ENCODE peak calls at places on chromosomes 7 and 10, in seven cellular contexts. One of them, this sample, is unnamed. For H3K27me3, the result is how much of the 10 kb centered on the place peaks cover.

GRCh38 chr7:48098846-48099245 is 9.8 kb downstream of the UPP1 start:
- DNase-seq in GM23248: no peak
- DNase-seq in left ventricle myocardium inferior: no peak
- DNase-seq in Karpas-422: no peak
- DNase-seq in esophagus squamous epithelium: no peak
- DNase-seq in GM23338: no peak
- DNase-seq in IMR-90: no peak
- DNase-seq in this sample: no peak

GRCh38 chr7:17696422-17696821 is 243.9 kb downstream of the SNX13 start:
- DNase-seq in esophagus squamous epithelium: no peak
- DNase-seq in left ventricle myocardium inferior: peak
- DNase-seq in Karpas-422: no peak
- DNase-seq in GM23248: peak
- DNase-seq in GM23338: no peak
- DNase-seq in IMR-90: peak
- DNase-seq in this sample: peak

GRCh38 chr10:15627617-15628196 is 92.0 kb downstream of the ITGA8 start:
- DNase-seq in IMR-90: peak
- DNase-seq in Karpas-422: no peak
- DNase-seq in esophagus squamous epithelium: no peak
- DNase-seq in GM23248: peak
- DNase-seq in GM23338: no peak
- DNase-seq in left ventricle myocardium inferior: no peak
- DNase-seq in this sample: no peak

GRCh38 chr7:44985900-44986217 is 7.0 kb upstream of the MYO1G start:
- DNase-seq in GM23338: no peak
- DNase-seq in esophagus squamous epithelium: no peak
- DNase-seq in GM23248: no peak
- DNase-seq in left ventricle myocardium inferior: no peak
- DNase-seq in Karpas-422: no peak
- DNase-seq in IMR-90: no peak
- DNase-seq in this sample: no peak

GRCh38 chr7:34091330-34091917 is 186.1 kb downstream of the BMPER start:
- DNase-seq in Karpas-422: peak
- DNase-seq in GM23338: peak
- DNase-seq in GM23248: peak
- DNase-seq in left ventricle myocardium inferior: no peak
- DNase-seq in IMR-90: peak
- DNase-seq in esophagus squamous epithelium: no peak
- DNase-seq in this sample: no peak

GRCh38 chr10:91409069-91409868 is 875 bp upstream of the HECTD2 start:
- DNase-seq in GM23248: peak
- DNase-seq in Karpas-422: peak
- DNase-seq in esophagus squamous epithelium: peak
- DNase-seq in IMR-90: peak
- DNase-seq in GM23338: peak
- DNase-seq in left ventricle myocardium inferior: peak
- DNase-seq in this sample: peak

GRCh38 chr7:2120251-2120660 is 112.5 kb downstream of the MAD1L1 start:
- DNase-seq in GM23248: no peak
- DNase-seq in IMR-90: no peak
- DNase-seq in GM23338: no peak
- DNase-seq in Karpas-422: no peak
- DNase-seq in esophagus squamous epithelium: no peak
- DNase-seq in left ventricle myocardium inferior: no peak
- DNase-seq in this sample: no peak

GRCh38 chr7:12951397-12951801 is 264.0 kb downstream of the ARL4A start:
- DNase-seq in esophagus squamous epithelium: no peak
- DNase-seq in GM23248: peak
- DNase-seq in Karpas-422: no peak
- DNase-seq in GM23338: no peak
- DNase-seq in IMR-90: peak
- DNase-seq in left ventricle myocardium inferior: no peak
- DNase-seq in this sample: no peak

GRCh38 chr10:3282341-3282740 is 109.8 kb upstream of the PITRM1 start:
- DNase-seq in IMR-90: no peak
- DNase-seq in Karpas-422: no peak
- DNase-seq in GM23338: no peak
- DNase-seq in esophagus squamous epithelium: no peak
- DNase-seq in left ventricle myocardium inferior: no peak
- DNase-seq in GM23248: no peak
- DNase-seq in this sample: no peak

GRCh38 chr10:31581741-31582323 is 262.8 kb downstream of the ZEB1 start:
- DNase-seq in IMR-90: no peak
- DNase-seq in esophagus squamous epithelium: no peak
- DNase-seq in GM23338: no peak
- DNase-seq in Karpas-422: no peak
- DNase-seq in left ventricle myocardium inferior: no peak
- DNase-seq in GM23248: peak
- DNase-seq in this sample: no peak

GRCh38 chr10:59536151-59536550 is 173.5 kb downstream of the SLC16A9 start:
- DNase-seq in esophagus squamous epithelium: no peak
- DNase-seq in IMR-90: peak
- DNase-seq in GM23338: no peak
- DNase-seq in Karpas-422: no peak
- DNase-seq in GM23248: peak
- DNase-seq in left ventricle myocardium inferior: no peak
- DNase-seq in this sample: no peak

GRCh38 chr10:2094171-2094570 is 356.8 kb upstream of the ADARB2 start:
- DNase-seq in GM23338: no peak
- DNase-seq in IMR-90: no peak
- DNase-seq in Karpas-422: no peak
- DNase-seq in GM23248: no peak
- DNase-seq in left ventricle myocardium inferior: no peak
- DNase-seq in esophagus squamous epithelium: no peak
- DNase-seq in this sample: no peak

GRCh38 chr7:130490888-130491771 is 755 bp upstream of the MEST start:
- DNase-seq in GM23248: peak
- DNase-seq in GM23338: peak
- DNase-seq in IMR-90: peak
- DNase-seq in Karpas-422: no peak
- DNase-seq in left ventricle myocardium inferior: no peak
- DNase-seq in esophagus squamous epithelium: no peak
- DNase-seq in this sample: no peak

GRCh38 chr10:124597677-124598165 is 136.1 kb downstream of the LHPP start:
- DNase-seq in GM23338: no peak
- DNase-seq in Karpas-422: no peak
- DNase-seq in GM23248: no peak
- DNase-seq in IMR-90: no peak
- DNase-seq in esophagus squamous epithelium: no peak
- DNase-seq in left ventricle myocardium inferior: no peak
- DNase-seq in this sample: no peak

GRCh38 chr7:18402488-18403183 is 92.9 kb upstream of the HDAC9 start:
- DNase-seq in left ventricle myocardium inferior: no peak
- DNase-seq in GM23248: peak
- DNase-seq in IMR-90: peak
- DNase-seq in esophagus squamous epithelium: no peak
- DNase-seq in Karpas-422: no peak
- DNase-seq in GM23338: no peak
- DNase-seq in this sample: no peak

GRCh38 chr10:49745756-49746155 is 16.4 kb downstream of the OGDHL start:
- DNase-seq in esophagus squamous epithelium: no peak
- DNase-seq in IMR-90: no peak
- DNase-seq in GM23248: no peak
- DNase-seq in Karpas-422: no peak
- DNase-seq in left ventricle myocardium inferior: no peak
- DNase-seq in GM23338: no peak
- DNase-seq in this sample: no peak

GRCh38 chr7:154812027-154812426 is 190.9 kb downstream of the PAXIP1 start:
- DNase-seq in IMR-90: no peak
- DNase-seq in esophagus squamous epithelium: no peak
- DNase-seq in GM23338: no peak
- DNase-seq in GM23248: no peak
- DNase-seq in left ventricle myocardium inferior: no peak
- DNase-seq in Karpas-422: no peak
- DNase-seq in this sample: no peak
- H3K27me3 ChIP-seq in IMR-90: under half
- H3K27me3 ChIP-seq in esophagus squamous epithelium: under half
- H3K27me3 ChIP-seq in GM23338: under half
- H3K27me3 ChIP-seq in GM23248: under half
- H3K27me3 ChIP-seq in left ventricle myocardium inferior: under half
- H3K27me3 ChIP-seq in Karpas-422: under half
- H3K27me3 ChIP-seq in this sample: under half

DNA sequence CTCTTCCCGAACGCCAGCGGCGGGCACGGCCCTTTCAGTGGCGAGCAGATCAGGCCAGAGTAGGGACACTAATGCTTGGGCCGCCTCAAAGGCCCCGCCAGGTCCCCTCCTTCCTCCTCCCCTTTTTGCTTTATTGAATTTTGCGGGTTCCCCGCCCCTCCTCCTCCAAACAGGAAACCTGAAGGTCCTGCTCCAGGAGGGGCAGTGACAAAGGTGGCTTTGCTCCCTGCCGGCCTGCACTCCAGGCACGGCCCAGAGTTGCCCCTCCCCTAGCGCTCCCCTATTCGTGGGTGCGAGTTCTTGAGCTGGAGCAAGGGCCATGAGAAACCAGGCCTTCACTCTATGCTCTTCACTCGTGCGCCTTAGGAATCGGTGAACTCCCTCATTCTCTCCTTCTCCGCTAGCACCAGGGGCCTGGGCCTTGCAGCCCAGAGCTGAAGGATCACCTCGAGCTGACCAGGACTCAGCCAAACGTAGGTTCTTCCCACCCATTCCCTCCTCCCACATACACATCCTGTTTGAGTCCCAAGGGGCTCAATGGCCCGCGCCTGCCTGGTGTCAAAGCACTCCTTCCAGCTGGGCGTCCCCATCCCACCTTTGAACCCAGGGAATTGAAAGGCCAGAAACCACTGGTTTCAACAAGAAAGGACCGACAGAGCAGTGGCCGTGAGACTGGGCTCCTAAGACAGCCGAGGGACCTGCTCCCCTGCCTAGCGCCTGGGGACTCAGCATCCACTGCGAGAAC is 629 bp upstream of the HOXA6 start:
- DNase-seq in esophagus squamous epithelium: no peak
- DNase-seq in GM23248: peak
- DNase-seq in IMR-90: no peak
- DNase-seq in Karpas-422: no peak
- DNase-seq in GM23338: peak
- DNase-seq in left ventricle myocardium inferior: no peak
- DNase-seq in this sample: no peak
- H3K27me3 ChIP-seq in esophagus squamous epithelium: under half
- H3K27me3 ChIP-seq in GM23248: under half
- H3K27me3 ChIP-seq in IMR-90: under half
- H3K27me3 ChIP-seq in Karpas-422: under half
- H3K27me3 ChIP-seq in GM23338: half or more
- H3K27me3 ChIP-seq in left ventricle myocardium inferior: half or more
- H3K27me3 ChIP-seq in this sample: under half

GRCh38 chr10:116995648-116996047 is 9.3 kb downstream of the SHTN1 start:
- DNase-seq in esophagus squamous epithelium: no peak
- DNase-seq in IMR-90: no peak
- DNase-seq in GM23338: peak
- DNase-seq in GM23248: no peak
- DNase-seq in left ventricle myocardium inferior: no peak
- DNase-seq in Karpas-422: no peak
- DNase-seq in this sample: no peak
- H3K27me3 ChIP-seq in esophagus squamous epithelium: under half
- H3K27me3 ChIP-seq in IMR-90: under half
- H3K27me3 ChIP-seq in GM23338: under half
- H3K27me3 ChIP-seq in GM23248: under half
- H3K27me3 ChIP-seq in left ventricle myocardium inferior: under half
- H3K27me3 ChIP-seq in Karpas-422: under half
- H3K27me3 ChIP-seq in this sample: under half

GRCh38 chr10:113431807-113432206 is 121.0 kb upstream of the HABP2 start:
- DNase-seq in GM23248: no peak
- DNase-seq in Karpas-422: no peak
- DNase-seq in GM23338: no peak
- DNase-seq in IMR-90: no peak
- DNase-seq in esophagus squamous epithelium: no peak
- DNase-seq in left ventricle myocardium inferior: no peak
- DNase-seq in this sample: no peak
- H3K27me3 ChIP-seq in GM23248: under half
- H3K27me3 ChIP-seq in Karpas-422: under half
- H3K27me3 ChIP-seq in GM23338: under half
- H3K27me3 ChIP-seq in IMR-90: under half
- H3K27me3 ChIP-seq in esophagus squamous epithelium: under half
- H3K27me3 ChIP-seq in left ventricle myocardium inferior: under half
- H3K27me3 ChIP-seq in this sample: under half

DNA sequence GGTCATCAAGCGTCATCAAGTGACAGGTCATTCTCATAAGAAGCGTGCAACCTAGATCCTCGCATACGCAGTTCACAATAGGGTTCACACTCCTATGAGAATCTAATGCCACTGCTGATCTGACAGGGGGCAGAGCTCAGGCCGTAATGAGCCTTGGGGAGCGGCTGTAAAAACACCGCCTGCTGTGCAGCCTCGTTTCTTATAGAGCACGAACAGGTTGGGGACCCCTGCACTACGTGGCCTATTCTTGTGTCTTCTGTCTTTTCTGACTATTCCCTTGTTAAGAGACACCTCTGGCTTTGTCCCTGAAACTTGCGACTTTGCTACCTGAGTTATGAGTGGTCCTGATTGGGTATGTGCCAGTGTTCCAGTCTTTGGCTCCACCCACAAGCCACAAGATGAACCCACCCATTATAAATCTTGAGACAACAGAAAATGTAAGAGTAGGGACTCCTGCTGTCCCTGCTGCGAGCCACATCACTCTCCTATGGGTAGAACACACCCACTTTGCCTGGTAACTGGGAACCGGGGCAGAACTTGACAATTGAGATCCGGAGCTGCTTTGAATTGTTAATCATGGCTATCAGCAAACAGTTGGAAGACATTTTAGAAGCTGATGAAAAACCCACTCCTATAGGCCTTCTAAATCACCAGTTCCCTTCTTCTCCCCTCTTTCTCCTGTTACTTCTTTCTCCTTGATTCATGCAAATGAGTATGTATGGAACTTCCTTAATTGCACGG is 55.8 kb upstream of the EXOC4 start:
- DNase-seq in Karpas-422: no peak
- DNase-seq in GM23338: peak
- DNase-seq in esophagus squamous epithelium: no peak
- DNase-seq in left ventricle myocardium inferior: no peak
- DNase-seq in GM23248: no peak
- DNase-seq in IMR-90: no peak
- DNase-seq in this sample: no peak
- H3K27me3 ChIP-seq in Karpas-422: under half
- H3K27me3 ChIP-seq in GM23338: under half
- H3K27me3 ChIP-seq in esophagus squamous epithelium: under half
- H3K27me3 ChIP-seq in left ventricle myocardium inferior: under half
- H3K27me3 ChIP-seq in GM23248: under half
- H3K27me3 ChIP-seq in IMR-90: under half
- H3K27me3 ChIP-seq in this sample: under half

GRCh38 chr10:112218960-112219359 is 35.4 kb upstream of the GPAM start:
- DNase-seq in IMR-90: no peak
- DNase-seq in Karpas-422: no peak
- DNase-seq in left ventricle myocardium inferior: no peak
- DNase-seq in GM23248: no peak
- DNase-seq in esophagus squamous epithelium: no peak
- DNase-seq in GM23338: no peak
- DNase-seq in this sample: no peak
- H3K27me3 ChIP-seq in IMR-90: under half
- H3K27me3 ChIP-seq in Karpas-422: under half
- H3K27me3 ChIP-seq in left ventricle myocardium inferior: under half
- H3K27me3 ChIP-seq in GM23248: under half
- H3K27me3 ChIP-seq in esophagus squamous epithelium: under half
- H3K27me3 ChIP-seq in GM23338: under half
- H3K27me3 ChIP-seq in this sample: under half